ENCODE peak calls at places on chromosomes 1 and 21, in four cellular contexts. M, R, D and I are unnamed samples.
A peak's percentile ranks its signal among the peaks of the same experiment; 100 is the strongest.

GRCh38 chr1:38680801-38681510 is 178.6 kb downstream of the RRAGC start:
- DNase-seq in M (no peak), D (no peak), R (no peak), I (no peak)

GRCh38 chr1:22529901-22530621 is 33.2 kb upstream of the EPHA8 start:
- DNase-seq in M (no peak), D (no peak), R (no peak), I (no peak)

GRCh38 chr1:24635195-24635843 is 7.8 kb upstream of the SRRM1 start:
- DNase-seq in R (peak; percentile 86), M (no peak), D (peak; percentile 41), I (no peak)

GRCh38 chr1:241598234-241598633 is 41.9 kb downstream of the CHML start:
- DNase-seq in D (no peak), M (no peak), R (peak; percentile 43), I (no peak)

GRCh38 chr1:59994302-59995198 is 68.0 kb upstream of the CYP2J2 start:
- DNase-seq in R (no peak), M (no peak), D (no peak), I (no peak)

GRCh38 chr1:183609313-183609712 is 19.1 kb upstream of the NCF2 start:
- DNase-seq in M (peak; percentile 36), R (peak; percentile 43), D (no peak), I (no peak)

GRCh38 chr1:38444311-38444710 is 397.7 kb upstream of the POU3F1 start:
- DNase-seq in M (no peak), D (peak; percentile 4), R (no peak), I (peak; percentile 3)

GRCh38 chr1:168520052-168520751 is 23.6 kb downstream of the XCL2 start:
- DNase-seq in M (no peak), R (no peak), D (no peak), I (no peak)

GRCh38 chr1:200771625-200772555 is 33.2 kb downstream of the CAMSAP2 start:
- DNase-seq in D (no peak), M (no peak), R (no peak), I (no peak)

GRCh38 chr1:93814059-93814794 is 64.8 kb downstream of the DNTTIP2 start:
- DNase-seq in M (peak; percentile 31), D (peak; percentile 53), R (peak; percentile 85), I (peak; percentile 85)

GRCh38 chr1:39727221-39727931 is 11.3 kb upstream of the PPIE start:
- DNase-seq in D (no peak), R (no peak), M (no peak), I (no peak)

GRCh38 chr21:27206368-27206982 is 239.6 kb upstream of the ADAMTS5 start:
- DNase-seq in R (no peak), D (no peak), M (no peak), I (no peak)

GRCh38 chr1:247131236-247131635 is 27.1 kb upstream of the ZNF669 start:
- DNase-seq in D (no peak), R (no peak), M (no peak), I (no peak)

GRCh38 chr1:197736689-197737088 is 38.6 kb downstream of the DENND1B start:
- DNase-seq in R (no peak), D (no peak), M (no peak), I (no peak)

GRCh38 chr1:13941315-13941714 is 241.3 kb downstream of the PRDM2 start:
- DNase-seq in D (no peak), M (no peak), R (no peak), I (peak; percentile 27)

GRCh38 chr1:84883286-84883685 is 9.7 kb downstream of the LPAR3 start:
- DNase-seq in M (no peak), R (no peak), D (peak; percentile 45), I (no peak)

GRCh38 chr1:146021622-146022402 is at the start of gene HJV:
- DNase-seq in R (no peak), D (no peak), M (no peak), I (no peak)

GRCh38 chr1:15283500-15283899 is 36.5 kb downstream of the FHAD1 start:
- DNase-seq in R (no peak), M (no peak), D (no peak), I (no peak)

GRCh38 chr1:8598060-8598724 is 219.2 kb downstream of the RERE start:
- DNase-seq in D (no peak), M (no peak), R (no peak), I (no peak)

GRCh38 chr1:158068918-158069317 is 75.5 kb downstream of the KIRREL1 start:
- DNase-seq in M (no peak), R (no peak), D (no peak), I (no peak)

GRCh38 chr1:233114860-233115259 is 164.4 kb downstream of the NTPCR start:
- DNase-seq in D (no peak), M (no peak), R (no peak), I (no peak)

GRCh38 chr1:177800386-177801058 is 169.3 kb downstream of the SEC16B start:
- DNase-seq in D (no peak), M (no peak), R (no peak), I (no peak)

GRCh38 chr1:147781056-147781471 is 20.7 kb upstream of the GJA5 start:
- DNase-seq in D (no peak), R (no peak), M (no peak), I (no peak)

GRCh38 chr1:30757196-30757949 is at the start of gene LAPTM5:
- DNase-seq in M (no peak), D (no peak), R (peak; percentile 58), I (no peak)

GRCh38 chr1:29271724-29272123 is 35.4 kb downstream of the PTPRU start:
- DNase-seq in M (no peak), R (no peak), D (no peak), I (no peak)

GRCh38 chr21:45112371-45112770 is 38.0 kb downstream of the ADARB1 start:
- DNase-seq in M (no peak), D (no peak), R (no peak), I (no peak)

GRCh38 chr21:45383615-45384201 is 21.3 kb upstream of the COL18A1 start:
- DNase-seq in M (no peak), D (no peak), R (no peak), I (no peak)

GRCh38 chr1:102970496-102971078 is 137.7 kb downstream of the COL11A1 start:
- DNase-seq in M (no peak), R (peak; percentile 71), D (peak; percentile 39), I (no peak)

GRCh38 chr1:48422009-48422408 is 50.0 kb downstream of the SPATA6 start:
- DNase-seq in D (no peak), R (no peak), M (no peak), I (no peak)

GRCh38 chr1:228225740-228226139 is 17.9 kb downstream of the OBSCN start:
- DNase-seq in M (no peak), D (no peak), R (no peak), I (no peak)

GRCh38 chr1:161962094-161962887 is 61.4 kb downstream of the OLFML2B start:
- DNase-seq in M (no peak), R (no peak), D (peak; percentile 56), I (no peak)

GRCh38 chr1:40141878-40142535 is 19.2 kb upstream of the RLF start:
- DNase-seq in D (no peak), M (no peak), R (no peak), I (no peak)

GRCh38 chr1:245827306-245827705 is 672.5 kb downstream of the KIF26B start:
- DNase-seq in M (no peak), D (no peak), R (no peak), I (peak; percentile 66)

GRCh38 chr21:44370771-44371410 is 17.5 kb downstream of the TRPM2 start:
- DNase-seq in R (no peak), M (no peak), D (no peak), I (no peak)

GRCh38 chr1:89310505-89310904 is 37.8 kb upstream of the GBP5 start:
- DNase-seq in R (no peak), D (no peak), M (no peak), I (no peak)

GRCh38 chr1:191888996-191889622 is 269.2 kb upstream of the RGS18 start:
- DNase-seq in D (no peak), M (no peak), R (no peak), I (no peak)

GRCh38 chr21:41943468-41944250 is 10.2 kb downstream of the C2CD2 start:
- DNase-seq in R (no peak), M (no peak), D (no peak), I (no peak)

GRCh38 chr1:162343472-162343871 is 33.2 kb downstream of the SPATA46 start:
- DNase-seq in D (no peak), R (no peak), M (no peak), I (no peak)

GRCh38 chr1:32801096-32801713 is 16.0 kb downstream of the YARS1 start:
- DNase-seq in R (no peak), D (peak; percentile 63), M (no peak), I (no peak)

GRCh38 chr1:20508411-20508771 is 440 bp upstream of the MUL1 start:
- DNase-seq in M (no peak), D (no peak), R (no peak), I (no peak)

GRCh38 chr1:20507248-20507563 is 745 bp downstream of the MUL1 start:
- DNase-seq in M (no peak), D (no peak), R (no peak), I (no peak)

GRCh38 chr1:20511518-20512428 is 3.8 kb upstream of the MUL1 start:
- DNase-seq in D (no peak), M (no peak), R (peak; percentile 80), I (no peak)

GRCh38 chr1:20505488-20505887 is 2.5 kb downstream of the MUL1 start:
- DNase-seq in M (no peak), D (no peak), R (no peak), I (no peak)

GRCh38 chr1:20507564-20508410 is at the start of gene MUL1:
- DNase-seq in M (peak; percentile 92), R (peak; percentile 92), D (peak; percentile 70), I (peak; percentile 97)
- TF ChIP-seq CTCF in M (no peak), R (no peak), D (no peak), I (no peak)

GRCh38 chr1:3928622-3929021 is 28.6 kb upstream of the C1orf174 start:
- DNase-seq in R (peak; percentile 22), D (no peak), M (no peak), I (no peak)

GRCh38 chr1:3930696-3931309 is 30.7 kb upstream of the C1orf174 start:
- DNase-seq in M (no peak), D (no peak), R (no peak), I (no peak)

GRCh38 chr1:3926956-3927355 is 26.9 kb upstream of the C1orf174 start:
- DNase-seq in R (no peak), M (no peak), D (no peak), I (no peak)

GRCh38 chr1:3930282-3930681 is 30.2 kb upstream of the C1orf174 start:
- DNase-seq in D (no peak), M (no peak), R (no peak), I (no peak)

GRCh38 chr1:3929122-3929521 is 29.1 kb upstream of the C1orf174 start:
- DNase-seq in D (no peak), M (no peak), R (no peak), I (no peak)
- TF ChIP-seq CTCF in D (no peak), M (no peak), R (no peak), I (no peak)

GRCh38 chr1:42456010-42456753 is at the start of the genes PPCS and ZMYND12:
- DNase-seq in M (peak; percentile 86), D (peak; percentile 33), R (peak; percentile 86), I (peak; percentile 90)
- TF ChIP-seq CTCF in M (no peak), D (no peak), R (no peak), I (peak; percentile 3)

GRCh38 chr1:54310439-54311328 is 95.5 kb downstream of the SSBP3 start:
- DNase-seq in R (peak; percentile 41), D (no peak), M (no peak), I (no peak)
- TF ChIP-seq CTCF in R (peak; percentile 75), D (peak; percentile 58), M (no peak), I (peak; percentile 46)